ENCODE peak calls at places on chromosomes 2 and 18, in ten cellular contexts. L, H, D, K, W, T, Q, J, N and G are unnamed samples.

GRCh38 chr18:50880108-50880465 is 1.2 kb downstream of the ME2 start:
- DNase-seq in L (no peak), H (no peak), D (no peak), K (no peak), W (no peak), T (no peak), Q (no peak), J (no peak), N (no peak), G (no peak)

GRCh38 chr2:144596074-144596871 is 76.4 kb upstream of the ZEB2 start:
- DNase-seq in L (no peak), H (no peak), D (no peak), K (no peak), W (peak), T (no peak), Q (no peak), J (no peak), N (no peak), G (no peak)

GRCh38 chr2:226115832-226116200 is 683.8 kb downstream of the IRS1 start:
- DNase-seq in L (no peak), H (no peak), D (no peak), K (no peak), W (peak), T (no peak), Q (no peak), J (no peak), N (no peak), G (no peak)

GRCh38 chr2:100588071-100588786 is 25.4 kb downstream of the PDCL3 start:
- DNase-seq in L (peak), H (no peak), D (no peak), K (peak), W (peak), T (no peak), Q (no peak), J (no peak), N (no peak), G (no peak)

GRCh38 chr2:63814114-63814513 is 27.6 kb upstream of the UGP2 start:
- DNase-seq in L (no peak), H (no peak), D (no peak), K (no peak), W (no peak), T (no peak), Q (no peak), J (no peak), N (no peak), G (no peak)

GRCh38 chr2:226079186-226079585 is 679.7 kb downstream of the NYAP2 start:
- DNase-seq in L (no peak), H (no peak), D (no peak), K (no peak), W (peak), T (no peak), Q (no peak), J (no peak), N (no peak), G (no peak)

GRCh38 chr2:219435701-219436100 is 1.1 kb downstream of the SPEG start:
- DNase-seq in L (no peak), H (no peak), D (no peak), K (no peak), W (no peak), T (no peak), Q (no peak), J (no peak), N (no peak), G (no peak)

GRCh38 chr2:128290356-128290755 is 28.3 kb downstream of the HS6ST1 start:
- DNase-seq in L (no peak), H (no peak), D (no peak), K (no peak), W (no peak), T (no peak), Q (no peak), J (no peak), N (no peak), G (no peak)

GRCh38 chr2:10327896-10328666 is 25.4 kb downstream of the HPCAL1 start:
- DNase-seq in L (no peak), H (no peak), D (peak), K (no peak), W (no peak), T (no peak), Q (no peak), J (no peak), N (no peak), G (peak)

GRCh38 chr2:120132691-120133090 is 90.5 kb downstream of the TMEM185B start:
- DNase-seq in L (no peak), H (no peak), D (no peak), K (no peak), W (no peak), T (no peak), Q (no peak), J (no peak), N (no peak), G (no peak)

GRCh38 chr2:238097988-238098853 is 1.9 kb upstream of the ESPNL start:
- DNase-seq in L (peak), H (no peak), D (no peak), K (no peak), W (peak), T (peak), Q (no peak), J (no peak), N (no peak), G (peak)

GRCh38 chr2:219073413-219074129 is 12.8 kb upstream of the IHH start:
- DNase-seq in L (peak), H (no peak), D (peak), K (no peak), W (peak), T (no peak), Q (peak), J (no peak), N (no peak), G (peak)

GRCh38 chr18:6951336-6952090 is 166.1 kb downstream of the LAMA1 start:
- DNase-seq in L (no peak), H (no peak), D (no peak), K (no peak), W (no peak), T (no peak), Q (no peak), J (no peak), N (no peak), G (no peak)